ENCODE peak calls at places on chromosomes 4 and X, in five cellular contexts. S is WTC11, R is GM19239, V is fibroblast of the conjunctiva, T is astrocyte of the spinal cord. G is an unnamed sample.

GRCh38 chr4:71270901-71271300 is 67.9 kb upstream of the SLC4A4 start:
- DNase-seq in S (peak; percentile 57), R (no peak), V (no peak), T (peak; percentile 41), G (no peak)

GRCh38 chr4:1399508-1400190 is 6.6 kb downstream of the NKX1-1 start:
- DNase-seq in S (peak; percentile 8), R (no peak), V (no peak), T (no peak), G (peak; percentile 16)

GRCh38 chr4:94732358-94732698 is 25.4 kb upstream of the BMPR1B start:
- DNase-seq in S (no peak), R (no peak), V (no peak), T (no peak), G (no peak)

GRCh38 chrX:9668537-9668936 is 97.1 kb downstream of the GPR143 start:
- DNase-seq in S (no peak), R (no peak), V (peak; percentile 17), T (peak; percentile 78), G (no peak)

GRCh38 chr4:3342182-3342854 is 49.5 kb downstream of the RGS12 start:
- DNase-seq in S (no peak), R (no peak), V (peak; percentile 16), T (peak; percentile 81), G (no peak)

GRCh38 chr4:8695237-8696219 is 103.0 kb downstream of the CPZ start:
- DNase-seq in S (no peak), R (no peak), V (no peak), T (no peak), G (no peak)

GRCh38 chr4:86181585-86181984 is 178.3 kb downstream of the MAPK10 start:
- DNase-seq in S (no peak), R (no peak), V (no peak), T (no peak), G (no peak)

GRCh38 chr4:69760455-69760854 is at the start of gene SULT1B1:
- DNase-seq in S (no peak), R (no peak), V (peak; percentile 72), T (peak; percentile 68), G (no peak)

GRCh38 chrX:144722307-144722706 is 525.0 kb upstream of the SPANXN1 start:
- DNase-seq in S (no peak), R (no peak), V (no peak), T (no peak), G (no peak)

GRCh38 chrX:73214366-73215094 is at the start of gene NAP1L2:
- DNase-seq in S (peak; percentile 35), R (no peak), V (peak; percentile 23), T (peak; percentile 5), G (no peak)

GRCh38 chrX:34300871-34301270 is 168.8 kb upstream of the FAM47A start:
- DNase-seq in S (peak; percentile 16), R (no peak), V (peak; percentile 47), T (peak; percentile 58), G (no peak)